ENCODE peak calls at places on chromosomes 16 and 17, in four cellular contexts. One of them, this sample, is unnamed.
A peak's percentile ranks its signal among the peaks of the same experiment; 100 is the strongest.

GRCh38 chr17:21287703-21288449 is 3.4 kb downstream of the MAP2K3 start:
- DNase-seq in HCT116: peak; percentile 96
- DNase-seq in cardiac fibroblast: peak; percentile 97
- DNase-seq in heart right ventricle: peak; percentile 95
- DNase-seq in this sample: peak; percentile 97

GRCh38 chr16:85752511-85753420 is 1.9 kb upstream of the C16orf74 start:
- DNase-seq in HCT116: no peak
- DNase-seq in cardiac fibroblast: peak; percentile 57
- DNase-seq in heart right ventricle: peak; percentile 27
- DNase-seq in this sample: peak; percentile 49

GRCh38 chr16:17515421-17516210 is 44.9 kb upstream of the XYLT1 start:
- DNase-seq in HCT116: no peak
- DNase-seq in cardiac fibroblast: peak; percentile 75
- DNase-seq in heart right ventricle: no peak
- DNase-seq in this sample: peak; percentile 79

GRCh38 chr16:22692916-22693646 is 120.9 kb upstream of the HS3ST2 start:
- DNase-seq in HCT116: no peak
- DNase-seq in cardiac fibroblast: no peak
- DNase-seq in heart right ventricle: no peak
- DNase-seq in this sample: peak; percentile 75

GRCh38 chr17:56985371-56986162 is 7.6 kb downstream of the SCPEP1 start:
- DNase-seq in HCT116: no peak
- DNase-seq in cardiac fibroblast: no peak
- DNase-seq in heart right ventricle: no peak
- DNase-seq in this sample: no peak

GRCh38 chr16:30488764-30489595 is 16.4 kb downstream of the ITGAL start:
- DNase-seq in HCT116: no peak
- DNase-seq in cardiac fibroblast: no peak
- DNase-seq in heart right ventricle: no peak
- DNase-seq in this sample: peak; percentile 11

GRCh38 chr17:40021471-40021961 is 6.3 kb downstream of the CSF3 start:
- DNase-seq in HCT116: no peak
- DNase-seq in cardiac fibroblast: peak; percentile 76
- DNase-seq in heart right ventricle: no peak
- DNase-seq in this sample: peak; percentile 99

GRCh38 chr16:69093974-69094373 is 11.5 kb upstream of the HAS3 start:
- DNase-seq in HCT116: no peak
- DNase-seq in cardiac fibroblast: no peak
- DNase-seq in heart right ventricle: no peak
- DNase-seq in this sample: no peak

GRCh38 chr17:14672830-14673229 is 371.9 kb downstream of the HS3ST3B1 start:
- DNase-seq in HCT116: no peak
- DNase-seq in cardiac fibroblast: peak; percentile 41
- DNase-seq in heart right ventricle: no peak
- DNase-seq in this sample: peak; percentile 58

GRCh38 chr16:68328151-68328859 is 17.5 kb downstream of the PRMT7 start:
- DNase-seq in HCT116: peak; percentile 72
- DNase-seq in cardiac fibroblast: peak; percentile 89
- DNase-seq in heart right ventricle: peak; percentile 64
- DNase-seq in this sample: peak; percentile 72

GRCh38 chr16:16992986-16993783 is 477.6 kb downstream of the XYLT1 start:
- DNase-seq in HCT116: no peak
- DNase-seq in cardiac fibroblast: no peak
- DNase-seq in heart right ventricle: no peak
- DNase-seq in this sample: no peak

GRCh38 chr17:8126306-8127066 is 2.6 kb upstream of the HES7 start:
- DNase-seq in HCT116: no peak
- DNase-seq in cardiac fibroblast: peak; percentile 42
- DNase-seq in heart right ventricle: peak; percentile 63
- DNase-seq in this sample: peak; percentile 73

GRCh38 chr17:3972281-3972731 is 8.1 kb upstream of the ATP2A3 start:
- DNase-seq in HCT116: no peak
- DNase-seq in cardiac fibroblast: no peak
- DNase-seq in heart right ventricle: no peak
- DNase-seq in this sample: no peak

GRCh38 chr17:64496786-64497564 is at the start of gene POLG2:
- DNase-seq in HCT116: peak; percentile 87
- DNase-seq in cardiac fibroblast: peak; percentile 94
- DNase-seq in heart right ventricle: peak; percentile 94
- DNase-seq in this sample: peak; percentile 97

GRCh38 chr17:39191750-39192510 is 5.5 kb downstream of the CACNB1 start:
- DNase-seq in HCT116: no peak
- DNase-seq in cardiac fibroblast: no peak
- DNase-seq in heart right ventricle: no peak
- DNase-seq in this sample: no peak

GRCh38 chr16:69329369-69330285 is 761 bp downstream of the PDF start:
- DNase-seq in HCT116: no peak
- DNase-seq in cardiac fibroblast: peak; percentile 33
- DNase-seq in heart right ventricle: peak; percentile 39
- DNase-seq in this sample: no peak

GRCh38 chr17:49787932-49788442 is 494 bp upstream of the KAT7 start:
- DNase-seq in HCT116: no peak
- DNase-seq in cardiac fibroblast: no peak
- DNase-seq in heart right ventricle: no peak
- DNase-seq in this sample: no peak

GRCh38 chr16:4506450-4506849 is 30.3 kb downstream of the HMOX2 start:
- DNase-seq in HCT116: peak; percentile 39
- DNase-seq in cardiac fibroblast: peak; percentile 87
- DNase-seq in heart right ventricle: no peak
- DNase-seq in this sample: peak; percentile 89

GRCh38 chr17:66123163-66123562 is 68.8 kb downstream of the CEP112 start:
- DNase-seq in HCT116: peak; percentile 15
- DNase-seq in cardiac fibroblast: peak; percentile 10
- DNase-seq in heart right ventricle: no peak
- DNase-seq in this sample: peak; percentile 25

GRCh38 chr17:60145006-60145935 is 4.5 kb upstream of the CA4 start:
- DNase-seq in HCT116: no peak
- DNase-seq in cardiac fibroblast: no peak
- DNase-seq in heart right ventricle: no peak
- DNase-seq in this sample: no peak

GRCh38 chr16:18055411-18055916 is 281.1 kb downstream of the NPIPA8 start:
- DNase-seq in HCT116: no peak
- DNase-seq in cardiac fibroblast: no peak
- DNase-seq in heart right ventricle: no peak
- DNase-seq in this sample: no peak

GRCh38 chr16:53090591-53091507 is 36.1 kb downstream of the CHD9 start:
- DNase-seq in HCT116: no peak
- DNase-seq in cardiac fibroblast: peak; percentile 99
- DNase-seq in heart right ventricle: peak; percentile 92
- DNase-seq in this sample: peak; percentile 100
- H3K4me3 ChIP-seq in HCT116: no peak overlapping the region
- H3K4me3 ChIP-seq in cardiac fibroblast: no peak overlapping the region
- H3K4me3 ChIP-seq in heart right ventricle: no peak overlapping the region
- H3K4me3 ChIP-seq in this sample: peak overlapping the region; percentile 42

DNA sequence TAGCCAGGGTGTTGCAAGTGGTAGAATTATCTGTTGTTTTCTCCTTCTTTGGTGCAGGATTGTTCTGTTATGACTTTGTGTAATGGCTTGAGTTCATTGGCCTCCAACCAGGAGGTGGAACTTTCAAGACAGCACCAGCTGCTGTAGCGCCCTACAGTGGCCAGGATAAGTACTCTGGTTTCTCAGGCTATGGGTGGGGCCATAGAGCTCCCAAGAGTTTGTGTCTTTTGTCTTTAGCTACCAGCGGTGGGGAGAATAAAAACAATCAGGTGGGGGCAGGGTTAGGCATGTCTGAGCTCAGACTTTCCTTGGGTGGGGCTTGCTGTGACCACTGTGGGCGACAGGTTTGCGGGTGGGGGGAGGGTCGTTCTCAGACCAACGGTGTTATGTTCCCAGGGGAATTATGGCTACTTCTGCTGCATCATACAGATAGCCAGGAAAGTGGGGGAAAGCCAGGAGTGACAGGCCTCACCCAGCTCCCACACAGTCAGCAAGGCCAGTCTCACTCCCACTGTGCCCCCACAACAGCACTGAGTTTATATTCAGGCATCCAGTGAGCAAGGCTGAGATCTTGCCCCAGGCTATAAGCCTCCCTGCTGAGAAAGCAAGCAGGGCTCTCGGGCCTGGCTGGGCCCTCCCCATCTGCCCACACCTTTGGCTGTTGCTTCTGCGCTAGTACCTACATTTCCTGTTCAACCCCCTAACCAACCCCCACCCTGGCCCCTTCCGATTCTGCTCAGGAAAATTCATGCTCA is 15.4 kb downstream of the ABCA10 start:
- DNase-seq in HCT116: no peak
- DNase-seq in cardiac fibroblast: peak; percentile 8
- DNase-seq in heart right ventricle: no peak
- DNase-seq in this sample: no peak
- TF ChIP-seq CTCF in HCT116: peak; percentile 53
- TF ChIP-seq CTCF in cardiac fibroblast: no peak
- TF ChIP-seq CTCF in heart right ventricle: no peak
- TF ChIP-seq CTCF in this sample: no peak

GRCh38 chr17:17959520-17960361 is 12.5 kb downstream of the TOM1L2 start:
- DNase-seq in HCT116: no peak
- DNase-seq in cardiac fibroblast: peak; percentile 55
- DNase-seq in heart right ventricle: no peak
- DNase-seq in this sample: peak; percentile 59
- H3K4me3 ChIP-seq in HCT116: no peak overlapping the region
- H3K4me3 ChIP-seq in cardiac fibroblast: no peak overlapping the region
- H3K4me3 ChIP-seq in heart right ventricle: peak overlapping the region; percentile 18
- H3K4me3 ChIP-seq in this sample: peak overlapping the region; percentile 28

GRCh38 chr16:50612849-50613198 is 64.6 kb downstream of the NKD1 start:
- DNase-seq in HCT116: no peak
- DNase-seq in cardiac fibroblast: no peak
- DNase-seq in heart right ventricle: no peak
- DNase-seq in this sample: no peak

GRCh38 chr16:50613281-50613991 is 65.2 kb downstream of the NKD1 start:
- DNase-seq in HCT116: no peak
- DNase-seq in cardiac fibroblast: no peak
- DNase-seq in heart right ventricle: no peak
- DNase-seq in this sample: no peak

GRCh38 chr16:50611995-50612848 is 64.0 kb downstream of the NKD1 start:
- DNase-seq in HCT116: no peak
- DNase-seq in cardiac fibroblast: no peak
- DNase-seq in heart right ventricle: no peak
- DNase-seq in this sample: no peak

GRCh38 chr16:50610331-50611262 is 62.4 kb downstream of the NKD1 start:
- DNase-seq in HCT116: no peak
- DNase-seq in cardiac fibroblast: no peak
- DNase-seq in heart right ventricle: no peak
- DNase-seq in this sample: no peak

DNA sequence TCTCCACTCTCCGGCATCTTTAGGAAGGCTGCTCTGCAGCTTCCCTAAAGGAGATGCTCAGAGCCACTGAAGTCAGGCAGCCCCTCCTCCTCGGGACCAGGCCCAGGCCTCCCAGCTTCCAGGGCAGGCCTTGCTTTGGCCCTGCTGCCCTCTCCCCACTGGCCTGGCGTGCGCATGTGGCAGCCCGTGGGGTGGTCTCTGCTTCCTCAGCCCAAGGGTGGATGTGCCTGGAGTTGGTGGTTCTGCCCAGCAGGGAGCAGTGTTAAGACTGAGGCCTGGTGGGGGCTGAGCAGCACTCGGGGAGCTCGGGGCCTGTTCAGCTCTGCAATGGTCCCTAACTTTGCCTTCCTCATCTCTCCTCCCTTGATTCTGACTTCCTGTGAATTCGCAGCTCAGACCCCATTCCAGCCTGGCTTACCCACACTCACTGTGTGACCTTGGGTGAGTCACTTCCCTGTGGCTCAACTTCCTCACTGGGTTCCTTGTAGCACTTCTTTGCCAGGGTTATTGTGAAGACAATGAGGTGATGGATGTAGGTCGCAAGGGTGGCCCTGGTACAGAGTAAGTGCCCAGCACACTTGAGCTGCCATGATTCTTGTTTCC is 63.2 kb downstream of the NKD1 start:
- DNase-seq in HCT116: no peak
- DNase-seq in cardiac fibroblast: peak; percentile 55
- DNase-seq in heart right ventricle: no peak
- DNase-seq in this sample: peak; percentile 25
- TF ChIP-seq CTCF in HCT116: peak; percentile 24
- TF ChIP-seq CTCF in cardiac fibroblast: no peak
- TF ChIP-seq CTCF in heart right ventricle: no peak
- TF ChIP-seq CTCF in this sample: no peak

GRCh38 chr16:56571525-56571924 is 6.7 kb downstream of the MT4 start:
- DNase-seq in HCT116: no peak
- DNase-seq in cardiac fibroblast: no peak
- DNase-seq in heart right ventricle: no peak
- DNase-seq in this sample: no peak
- H3K4me3 ChIP-seq in HCT116: no peak overlapping the region
- H3K4me3 ChIP-seq in cardiac fibroblast: no peak overlapping the region
- H3K4me3 ChIP-seq in heart right ventricle: no peak overlapping the region
- H3K4me3 ChIP-seq in this sample: no peak overlapping the region

GRCh38 chr17:80365001-80365965 is 49.7 kb upstream of the ENDOV start:
- DNase-seq in HCT116: no peak
- DNase-seq in cardiac fibroblast: no peak
- DNase-seq in heart right ventricle: no peak
- DNase-seq in this sample: no peak

GRCh38 chr17:80362428-80363119 is 52.4 kb upstream of the ENDOV start:
- DNase-seq in HCT116: no peak
- DNase-seq in cardiac fibroblast: peak; percentile 72
- DNase-seq in heart right ventricle: no peak
- DNase-seq in this sample: peak; percentile 69

GRCh38 chr17:80363518-80364090 is 51.4 kb upstream of the ENDOV start:
- DNase-seq in HCT116: no peak
- DNase-seq in cardiac fibroblast: no peak
- DNase-seq in heart right ventricle: no peak
- DNase-seq in this sample: no peak

GRCh38 chr17:80363120-80363515 is 51.8 kb upstream of the ENDOV start:
- DNase-seq in HCT116: no peak
- DNase-seq in cardiac fibroblast: no peak
- DNase-seq in heart right ventricle: no peak
- DNase-seq in this sample: no peak

DNA sequence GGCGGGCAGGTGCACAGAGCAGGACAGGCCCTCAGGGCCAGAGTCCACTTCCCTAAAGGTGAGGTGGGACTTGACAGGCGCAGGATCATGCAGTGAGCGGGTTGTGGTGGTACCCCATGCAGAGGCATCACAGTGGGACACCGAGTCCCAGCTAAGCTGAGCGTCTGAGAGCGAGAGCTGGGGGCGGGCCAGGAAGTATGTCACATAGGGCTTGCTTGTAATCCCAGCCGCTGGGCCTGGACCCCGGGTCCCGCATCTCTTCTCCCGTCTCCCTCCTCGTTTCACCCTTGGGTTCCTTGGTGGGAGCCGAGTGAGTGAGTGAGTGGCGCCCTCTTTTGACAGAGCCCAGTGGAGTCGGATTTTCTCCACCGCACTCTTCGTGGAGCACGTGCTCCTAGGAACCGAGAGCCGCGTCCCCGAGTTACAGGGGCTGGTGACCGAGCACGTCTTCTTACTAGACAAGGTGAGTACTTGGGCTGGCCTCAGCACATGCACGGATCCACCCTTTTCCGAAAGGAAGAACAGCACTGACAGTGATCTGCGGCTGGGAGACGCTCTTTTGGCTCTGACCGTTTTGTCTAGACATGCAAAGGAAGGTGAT is 50.8 kb upstream of the ENDOV start:
- DNase-seq in HCT116: peak; percentile 8
- DNase-seq in cardiac fibroblast: peak; percentile 10
- DNase-seq in heart right ventricle: no peak
- DNase-seq in this sample: no peak
- TF ChIP-seq CTCF in HCT116: peak; percentile 74
- TF ChIP-seq CTCF in cardiac fibroblast: peak; percentile 30
- TF ChIP-seq CTCF in heart right ventricle: no peak
- TF ChIP-seq CTCF in this sample: peak; percentile 6

GRCh38 chr17:13598353-13599167 is 3.2 kb downstream of the HS3ST3A1 start:
- DNase-seq in HCT116: no peak
- DNase-seq in cardiac fibroblast: no peak
- DNase-seq in heart right ventricle: no peak
- DNase-seq in this sample: no peak
- H3K4me3 ChIP-seq in HCT116: no peak overlapping the region
- H3K4me3 ChIP-seq in cardiac fibroblast: no peak overlapping the region
- H3K4me3 ChIP-seq in heart right ventricle: no peak overlapping the region
- H3K4me3 ChIP-seq in this sample: peak overlapping the region; percentile 80

This sample was measured in foreskin fibroblast.